ENCODE peak calls at places on chromosomes 6 and 20, in five cellular contexts. Z, C, A, B and Y are unnamed samples.

GRCh38 chr6:143400258-143401059 is 50.0 kb downstream of the ADAT2 start:
- DNase-seq in Z (no peak), C (no peak), A (no peak), B (no peak), Y (no peak)

GRCh38 chr6:147508871-147509608 is 550 bp downstream of the SAMD5 start:
- DNase-seq in Z (no peak), C (peak), A (no peak), B (no peak), Y (no peak)

GRCh38 chr20:36408219-36408618 is 102.1 kb downstream of the DLGAP4 start:
- DNase-seq in Z (no peak), C (no peak), A (peak), B (no peak), Y (no peak)

GRCh38 chr6:25173951-25174474 is 105.2 kb upstream of the CARMIL1 start:
- DNase-seq in Z (peak), C (no peak), A (peak), B (no peak), Y (no peak)

GRCh38 chr6:150898390-150899170 is 33.1 kb downstream of the MTHFD1L start:
- DNase-seq in Z (no peak), C (no peak), A (peak), B (no peak), Y (no peak)

GRCh38 chr20:55316753-55317152 is 688.6 kb downstream of the CBLN4 start:
- DNase-seq in Z (no peak), C (no peak), A (no peak), B (no peak), Y (no peak)

GRCh38 chr6:35583893-35584688 is 71.4 kb upstream of the TULP1 start:
- DNase-seq in Z (peak), C (no peak), A (peak), B (no peak), Y (no peak)

GRCh38 chr20:53244711-53245110 is 272.6 kb downstream of the TSHZ2 start:
- DNase-seq in Z (no peak), C (no peak), A (no peak), B (no peak), Y (no peak)

GRCh38 chr20:52744441-52744840 is 227.7 kb upstream of the TSHZ2 start:
- DNase-seq in Z (no peak), C (no peak), A (no peak), B (no peak), Y (no peak)

GRCh38 chr20:38132156-38132909 is 32.7 kb downstream of the TGM2 start:
- DNase-seq in Z (no peak), C (no peak), A (no peak), B (no peak), Y (no peak)

GRCh38 chr6:31356946-31357466 is at the start of gene HLA-B:
- DNase-seq in Z (peak), C (peak), A (peak), B (peak), Y (no peak)

GRCh38 chr6:65191412-65191811 is 515.6 kb downstream of the EYS start:
- DNase-seq in Z (no peak), C (no peak), A (no peak), B (no peak), Y (no peak)

GRCh38 chr6:85460951-85461805 is 11.3 kb downstream of the NT5E start:
- DNase-seq in Z (no peak), C (no peak), A (no peak), B (no peak), Y (no peak)

GRCh38 chr6:151652338-151652737 is 155.1 kb upstream of the ESR1 start:
- DNase-seq in Z (no peak), C (no peak), A (no peak), B (no peak), Y (no peak)

GRCh38 chr6:118523216-118523615 is 24.9 kb upstream of the PLN start:
- DNase-seq in Z (no peak), C (no peak), A (no peak), B (no peak), Y (no peak)

GRCh38 chr6:152748843-152749242 is 1.8 kb upstream of the VIP start:
- DNase-seq in Z (no peak), C (no peak), A (peak), B (no peak), Y (no peak)

GRCh38 chr6:47061631-47062300 is 19.6 kb upstream of the ADGRF1 start:
- DNase-seq in Z (no peak), C (no peak), A (peak), B (no peak), Y (no peak)

GRCh38 chr6:168718821-168719475 is 278.0 kb downstream of the SMOC2 start:
- DNase-seq in Z (no peak), C (no peak), A (no peak), B (no peak), Y (no peak)
- TF ChIP-seq CTCF in Z (no peak), C (no peak), A (no peak), B (no peak), Y (no peak)

GRCh38 chr20:15556869-15557268 is 1016.4 kb downstream of the KIF16B start:
- DNase-seq in Z (no peak), C (no peak), A (no peak), B (no peak), Y (no peak)

GRCh38 chr20:15560936-15561531 is 1012.2 kb downstream of the KIF16B start:
- DNase-seq in Z (no peak), C (no peak), A (no peak), B (no peak), Y (no peak)

GRCh38 chr20:15550116-15550870 is 1023.0 kb downstream of the KIF16B start:
- DNase-seq in Z (no peak), C (no peak), A (no peak), B (no peak), Y (no peak)

GRCh38 chr20:15561707-15562106 is 1011.5 kb downstream of the KIF16B start:
- DNase-seq in Z (no peak), C (no peak), A (no peak), B (no peak), Y (no peak)

GRCh38 chr20:15555913-15556312 is 1017.3 kb downstream of the KIF16B start:
- DNase-seq in Z (no peak), C (no peak), A (peak), B (no peak), Y (no peak)
- TF ChIP-seq CTCF in Z (no peak), C (no peak), A (no peak), B (no peak), Y (no peak)

GRCh38 chr20:1283522-1284210 is 17.6 kb downstream of the SNPH start:
- DNase-seq in Z (no peak), C (no peak), A (no peak), B (no peak), Y (no peak)

GRCh38 chr20:1287787-1288569 is 21.9 kb downstream of the SNPH start:
- DNase-seq in Z (no peak), C (no peak), A (no peak), B (no peak), Y (no peak)

GRCh38 chr20:1282966-1283365 is 16.9 kb downstream of the SNPH start:
- DNase-seq in Z (no peak), C (no peak), A (no peak), B (no peak), Y (no peak)

GRCh38 chr20:1287306-1287705 is 21.2 kb downstream of the SNPH start:
- DNase-seq in Z (no peak), C (no peak), A (no peak), B (no peak), Y (no peak)

GRCh38 chr20:1286267-1287036 is 20.4 kb downstream of the SNPH start:
- DNase-seq in Z (no peak), C (no peak), A (no peak), B (no peak), Y (no peak)
- TF ChIP-seq CTCF in Z (no peak), C (no peak), A (no peak), B (no peak), Y (no peak)

DNA sequence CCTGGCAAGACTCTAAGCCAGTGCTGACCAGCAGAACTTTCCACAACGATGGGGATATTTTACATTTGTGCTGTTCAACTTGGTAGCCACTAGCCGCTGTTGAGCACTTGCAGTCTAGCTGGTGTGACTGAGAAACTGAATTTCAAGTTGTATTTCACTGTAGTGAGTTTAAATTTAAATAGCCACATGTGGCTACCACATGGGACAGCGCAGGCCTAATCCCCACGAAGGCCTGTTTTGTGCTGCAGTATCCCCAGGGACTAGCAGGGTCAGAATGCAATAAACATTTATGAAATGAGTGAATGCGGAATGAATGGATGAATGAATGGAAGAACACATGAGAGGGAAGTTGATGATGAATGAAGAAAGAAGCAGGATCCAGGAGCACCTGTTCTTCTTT is 115.8 kb downstream of the TRERF1 start:
- DNase-seq in Z (no peak), C (no peak), A (peak), B (no peak), Y (no peak)
- TF ChIP-seq CTCF in Z (no peak), C (no peak), A (no peak), B (no peak), Y (no peak)